ENCODE peak calls at places on chromosomes 3 and 15, in ten cellular contexts. One of them, this sample, is unnamed.

GRCh38 chr15:68829068-68829467 is 8.4 kb upstream of the ANP32A start:
- DNase-seq in SK-MEL-5: peak; percentile 92
- DNase-seq in Karpas-422: peak; percentile 79
- DNase-seq in Daoy: no peak
- DNase-seq in MM.1S: peak; percentile 47
- DNase-seq in CD4-positive, alpha-beta memory T cell: peak; percentile 26
- DNase-seq in epithelial cell of esophagus: peak; percentile 46
- DNase-seq in Jurkat, Clone E6-1: peak; percentile 65
- DNase-seq in posterior cingulate gyrus: no peak
- DNase-seq in stimulated activated naive CD8-positive, alpha-beta T cell treated with anti-CD3 and anti-CD28 coated beads, Interleukin-15, Interleukin-2, amounts not matched to agents 100 U/mL and 50 U/mL, for 24 hours: no peak
- DNase-seq in this sample: peak; percentile 79

GRCh38 chr3:95401693-95402092 is 1338.8 kb downstream of the NSUN3 start:
- DNase-seq in SK-MEL-5: no peak
- DNase-seq in Karpas-422: no peak
- DNase-seq in Daoy: no peak
- DNase-seq in MM.1S: no peak
- DNase-seq in CD4-positive, alpha-beta memory T cell: no peak
- DNase-seq in epithelial cell of esophagus: no peak
- DNase-seq in Jurkat, Clone E6-1: no peak
- DNase-seq in posterior cingulate gyrus: no peak
- DNase-seq in stimulated activated naive CD8-positive, alpha-beta T cell treated with anti-CD3 and anti-CD28 coated beads, Interleukin-15, Interleukin-2, amounts not matched to agents 100 U/mL and 50 U/mL, for 24 hours: no peak
- DNase-seq in this sample: no peak

GRCh38 chr15:99727733-99728132 is 5.5 kb downstream of the LYSMD4 start:
- DNase-seq in SK-MEL-5: no peak
- DNase-seq in Karpas-422: no peak
- DNase-seq in Daoy: no peak
- DNase-seq in MM.1S: no peak
- DNase-seq in CD4-positive, alpha-beta memory T cell: no peak
- DNase-seq in epithelial cell of esophagus: no peak
- DNase-seq in Jurkat, Clone E6-1: no peak
- DNase-seq in posterior cingulate gyrus: no peak
- DNase-seq in stimulated activated naive CD8-positive, alpha-beta T cell treated with anti-CD3 and anti-CD28 coated beads, Interleukin-15, Interleukin-2, amounts not matched to agents 100 U/mL and 50 U/mL, for 24 hours: no peak
- DNase-seq in this sample: no peak

GRCh38 chr15:90035095-90035834 is 34.1 kb downstream of the ZNF710 start:
- DNase-seq in SK-MEL-5: no peak
- DNase-seq in Karpas-422: no peak
- DNase-seq in Daoy: peak; percentile 44
- DNase-seq in MM.1S: no peak
- DNase-seq in CD4-positive, alpha-beta memory T cell: no peak
- DNase-seq in epithelial cell of esophagus: peak; percentile 79
- DNase-seq in Jurkat, Clone E6-1: no peak
- DNase-seq in posterior cingulate gyrus: peak; percentile 47
- DNase-seq in stimulated activated naive CD8-positive, alpha-beta T cell treated with anti-CD3 and anti-CD28 coated beads, Interleukin-15, Interleukin-2, amounts not matched to agents 100 U/mL and 50 U/mL, for 24 hours: no peak
- DNase-seq in this sample: no peak

GRCh38 chr3:50448752-50449539 is 54.5 kb downstream of the CACNA2D2 start:
- DNase-seq in SK-MEL-5: no peak
- DNase-seq in Karpas-422: no peak
- DNase-seq in Daoy: no peak
- DNase-seq in MM.1S: no peak
- DNase-seq in CD4-positive, alpha-beta memory T cell: no peak
- DNase-seq in epithelial cell of esophagus: no peak
- DNase-seq in Jurkat, Clone E6-1: no peak
- DNase-seq in posterior cingulate gyrus: no peak
- DNase-seq in stimulated activated naive CD8-positive, alpha-beta T cell treated with anti-CD3 and anti-CD28 coated beads, Interleukin-15, Interleukin-2, amounts not matched to agents 100 U/mL and 50 U/mL, for 24 hours: no peak
- DNase-seq in this sample: no peak

GRCh38 chr3:115428825-115429224 is 194.5 kb upstream of the GAP43 start:
- DNase-seq in SK-MEL-5: no peak
- DNase-seq in Karpas-422: no peak
- DNase-seq in Daoy: peak; percentile 15
- DNase-seq in MM.1S: no peak
- DNase-seq in CD4-positive, alpha-beta memory T cell: no peak
- DNase-seq in epithelial cell of esophagus: no peak
- DNase-seq in Jurkat, Clone E6-1: no peak
- DNase-seq in posterior cingulate gyrus: no peak
- DNase-seq in stimulated activated naive CD8-positive, alpha-beta T cell treated with anti-CD3 and anti-CD28 coated beads, Interleukin-15, Interleukin-2, amounts not matched to agents 100 U/mL and 50 U/mL, for 24 hours: no peak
- DNase-seq in this sample: no peak

GRCh38 chr3:185473290-185473815 is 25.5 kb downstream of the TMEM41A start:
- DNase-seq in SK-MEL-5: no peak
- DNase-seq in Karpas-422: no peak
- DNase-seq in Daoy: peak; percentile 71
- DNase-seq in MM.1S: no peak
- DNase-seq in CD4-positive, alpha-beta memory T cell: no peak
- DNase-seq in epithelial cell of esophagus: no peak
- DNase-seq in Jurkat, Clone E6-1: no peak
- DNase-seq in posterior cingulate gyrus: no peak
- DNase-seq in stimulated activated naive CD8-positive, alpha-beta T cell treated with anti-CD3 and anti-CD28 coated beads, Interleukin-15, Interleukin-2, amounts not matched to agents 100 U/mL and 50 U/mL, for 24 hours: no peak
- DNase-seq in this sample: no peak

GRCh38 chr15:77418341-77419049 is 1.4 kb downstream of the PEAK1 start:
- DNase-seq in SK-MEL-5: no peak
- DNase-seq in Karpas-422: no peak
- DNase-seq in Daoy: peak; percentile 31
- DNase-seq in MM.1S: no peak
- DNase-seq in CD4-positive, alpha-beta memory T cell: no peak
- DNase-seq in epithelial cell of esophagus: no peak
- DNase-seq in Jurkat, Clone E6-1: no peak
- DNase-seq in posterior cingulate gyrus: no peak
- DNase-seq in stimulated activated naive CD8-positive, alpha-beta T cell treated with anti-CD3 and anti-CD28 coated beads, Interleukin-15, Interleukin-2, amounts not matched to agents 100 U/mL and 50 U/mL, for 24 hours: no peak
- DNase-seq in this sample: no peak

GRCh38 chr3:149314807-149315578 is 18.4 kb downstream of the TM4SF18 start:
- DNase-seq in SK-MEL-5: no peak
- DNase-seq in Karpas-422: no peak
- DNase-seq in Daoy: peak; percentile 46
- DNase-seq in MM.1S: no peak
- DNase-seq in CD4-positive, alpha-beta memory T cell: no peak
- DNase-seq in epithelial cell of esophagus: peak; percentile 45
- DNase-seq in Jurkat, Clone E6-1: no peak
- DNase-seq in posterior cingulate gyrus: no peak
- DNase-seq in stimulated activated naive CD8-positive, alpha-beta T cell treated with anti-CD3 and anti-CD28 coated beads, Interleukin-15, Interleukin-2, amounts not matched to agents 100 U/mL and 50 U/mL, for 24 hours: no peak
- DNase-seq in this sample: no peak

GRCh38 chr3:72177075-72178050 is 392.4 kb upstream of the PROK2 start:
- DNase-seq in SK-MEL-5: no peak
- DNase-seq in Karpas-422: peak; percentile 63
- DNase-seq in Daoy: peak; percentile 7
- DNase-seq in MM.1S: peak; percentile 63
- DNase-seq in CD4-positive, alpha-beta memory T cell: no peak
- DNase-seq in epithelial cell of esophagus: peak; percentile 42
- DNase-seq in Jurkat, Clone E6-1: no peak
- DNase-seq in posterior cingulate gyrus: no peak
- DNase-seq in stimulated activated naive CD8-positive, alpha-beta T cell treated with anti-CD3 and anti-CD28 coated beads, Interleukin-15, Interleukin-2, amounts not matched to agents 100 U/mL and 50 U/mL, for 24 hours: peak; percentile 26
- DNase-seq in this sample: peak; percentile 64

GRCh38 chr3:43296565-43296964 is 10.2 kb downstream of the SNRK start:
- DNase-seq in SK-MEL-5: no peak
- DNase-seq in Karpas-422: peak; percentile 76
- DNase-seq in Daoy: no peak
- DNase-seq in MM.1S: peak; percentile 58
- DNase-seq in CD4-positive, alpha-beta memory T cell: peak; percentile 83
- DNase-seq in epithelial cell of esophagus: peak; percentile 72
- DNase-seq in Jurkat, Clone E6-1: peak; percentile 71
- DNase-seq in posterior cingulate gyrus: no peak
- DNase-seq in stimulated activated naive CD8-positive, alpha-beta T cell treated with anti-CD3 and anti-CD28 coated beads, Interleukin-15, Interleukin-2, amounts not matched to agents 100 U/mL and 50 U/mL, for 24 hours: peak; percentile 42
- DNase-seq in this sample: peak; percentile 58

GRCh38 chr15:41499109-41499851 is 5.6 kb downstream of the ITPKA start:
- DNase-seq in SK-MEL-5: no peak
- DNase-seq in Karpas-422: peak; percentile 64
- DNase-seq in Daoy: peak; percentile 24
- DNase-seq in MM.1S: no peak
- DNase-seq in CD4-positive, alpha-beta memory T cell: no peak
- DNase-seq in epithelial cell of esophagus: no peak
- DNase-seq in Jurkat, Clone E6-1: no peak
- DNase-seq in posterior cingulate gyrus: no peak
- DNase-seq in stimulated activated naive CD8-positive, alpha-beta T cell treated with anti-CD3 and anti-CD28 coated beads, Interleukin-15, Interleukin-2, amounts not matched to agents 100 U/mL and 50 U/mL, for 24 hours: no peak
- DNase-seq in this sample: no peak

GRCh38 chr3:162628531-162628930 is 1131.9 kb downstream of the OTOL1 start:
- DNase-seq in SK-MEL-5: no peak
- DNase-seq in Karpas-422: no peak
- DNase-seq in Daoy: no peak
- DNase-seq in MM.1S: no peak
- DNase-seq in CD4-positive, alpha-beta memory T cell: no peak
- DNase-seq in epithelial cell of esophagus: no peak
- DNase-seq in Jurkat, Clone E6-1: no peak
- DNase-seq in posterior cingulate gyrus: no peak
- DNase-seq in stimulated activated naive CD8-positive, alpha-beta T cell treated with anti-CD3 and anti-CD28 coated beads, Interleukin-15, Interleukin-2, amounts not matched to agents 100 U/mL and 50 U/mL, for 24 hours: no peak
- DNase-seq in this sample: no peak

This sample was measured in OCI-LY7.